ENCODE peak calls at places on chromosomes 2 and 18, in ten cellular contexts. Y, V, T, E, G, X, R, Q, B and F are unnamed samples.

GRCh38 chr2:230614913-230615332 is 97.7 kb upstream of the CAB39 start:
- DNase-seq in B (no peak), Q (no peak), G (no peak), V (no peak), R (no peak), Y (no peak), X (peak), T (no peak), E (no peak), F (peak)

GRCh38 chr2:71609958-71610357 is 156.6 kb downstream of the DYSF start:
- DNase-seq in B (peak), Q (peak), T (no peak), Y (no peak), X (peak), R (no peak), G (peak), V (no peak), E (no peak), F (no peak)

GRCh38 chr2:152740743-152741328 is 22.4 kb downstream of the ARL6IP6 start:
- DNase-seq in R (no peak), B (peak), V (peak), X (peak), T (no peak), G (peak), Q (no peak), E (no peak), Y (no peak), F (no peak)

GRCh38 chr2:63712748-63713147 is 124.0 kb downstream of the MDH1 start:
- DNase-seq in R (peak), G (no peak), B (no peak), Y (no peak), V (peak), X (no peak), Q (no peak), E (no peak), T (no peak), F (no peak)

GRCh38 chr2:128638741-128639477 is 320.2 kb upstream of the HS6ST1 start:
- DNase-seq in Y (peak), E (no peak), X (no peak), B (no peak), G (no peak), V (peak), Q (peak), T (no peak), R (no peak), F (no peak)

GRCh38 chr18:12606592-12607315 is 51.2 kb downstream of the SPIRE1 start:
- DNase-seq in E (no peak), T (no peak), R (no peak), G (peak), Q (no peak), V (no peak), X (no peak), Y (no peak), B (peak), F (no peak)

GRCh38 chr2:26715528-26716270 is 23.2 kb downstream of the KCNK3 start:
- DNase-seq in G (no peak), T (no peak), E (no peak), X (no peak), Y (no peak), B (no peak), Q (no peak), R (no peak), V (no peak), F (no peak)

GRCh38 chr18:68034293-68034692 is 517.8 kb upstream of the DSEL start:
- DNase-seq in G (no peak), V (no peak), Y (no peak), B (peak), E (no peak), Q (no peak), X (no peak), R (no peak), T (no peak), F (no peak)

GRCh38 chr2:60926751-60927568 is 45.6 kb downstream of the REL start:
- DNase-seq in R (no peak), G (no peak), X (no peak), E (no peak), Q (no peak), T (no peak), B (peak), V (no peak), Y (peak), F (no peak)

GRCh38 chr2:138090330-138090729 is 126.1 kb downstream of the HNMT start:
- DNase-seq in R (no peak), Q (no peak), X (peak), B (peak), V (no peak), Y (peak), G (peak), E (no peak), T (no peak), F (no peak)
- TF ChIP-seq CTCF in R (no peak), Q (no peak), X (peak), B (peak), V (peak), Y (peak), G (no peak), E (peak), T (peak), F (no peak)

GRCh38 chr18:22539045-22539444 is 121.3 kb upstream of the CTAGE1 start:
- DNase-seq in Y (no peak), T (no peak), E (no peak), R (peak), V (no peak), X (no peak), B (peak), G (no peak), Q (no peak), F (no peak)

GRCh38 chr18:22538463-22538862 is 120.7 kb upstream of the CTAGE1 start:
- DNase-seq in X (no peak), B (no peak), Y (no peak), T (no peak), R (peak), E (no peak), G (no peak), V (no peak), Q (no peak), F (no peak)

GRCh38 chr18:22541232-22541631 is 123.5 kb upstream of the CTAGE1 start:
- DNase-seq in B (no peak), Q (no peak), V (no peak), T (no peak), Y (no peak), G (no peak), E (no peak), R (no peak), X (no peak), F (no peak)

GRCh38 chr18:22542400-22542835 is 124.7 kb upstream of the CTAGE1 start:
- DNase-seq in E (peak), B (peak), Q (no peak), X (no peak), G (peak), V (no peak), T (no peak), Y (peak), R (peak), F (no peak)

DNA sequence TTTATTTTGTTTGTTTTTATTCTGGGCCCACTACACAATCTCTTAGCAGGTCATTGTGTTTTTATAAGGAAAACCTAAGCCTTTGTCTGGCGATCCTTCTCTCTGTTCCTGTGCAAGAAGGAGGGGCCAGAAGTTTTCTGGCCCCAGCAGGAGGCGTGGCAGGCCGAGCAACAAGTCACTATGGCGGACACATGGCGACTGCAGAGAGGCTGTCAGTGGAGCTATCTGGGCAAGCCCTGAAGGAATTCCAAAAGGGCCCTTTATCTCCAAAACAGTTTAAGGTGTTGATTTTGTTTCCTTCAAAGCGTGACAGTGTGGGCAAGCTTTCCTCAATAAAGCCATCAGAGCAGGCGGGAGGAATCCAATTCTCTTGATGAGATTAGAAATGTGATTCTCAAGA is 118.8 kb upstream of the CTAGE1 start:
- DNase-seq in V (peak), R (no peak), T (no peak), G (no peak), E (no peak), X (no peak), Q (no peak), Y (no peak), B (no peak), F (no peak)
- TF ChIP-seq CTCF in V (no peak), R (no peak), T (no peak), G (no peak), E (no peak), X (no peak), Q (no peak), Y (no peak), B (no peak), F (no peak)

GRCh38 chr2:36697424-36698066 is 1.0 kb downstream of the VIT start:
- DNase-seq in Y (no peak), R (no peak), X (no peak), V (no peak), E (no peak), G (no peak), T (no peak), Q (no peak), B (peak), F (no peak)

GRCh38 chr2:36696533-36696932 is at the start of gene VIT:
- DNase-seq in Q (no peak), E (no peak), V (no peak), G (no peak), T (no peak), B (peak), X (no peak), Y (no peak), R (no peak), F (no peak)

GRCh38 chr2:36693825-36694224 is 2.7 kb upstream of the VIT start:
- DNase-seq in G (no peak), X (no peak), E (no peak), Y (no peak), Q (no peak), R (no peak), V (no peak), B (no peak), T (no peak), F (no peak)

GRCh38 chr2:36698978-36699377 is 2.5 kb downstream of the VIT start:
- DNase-seq in V (no peak), G (no peak), X (no peak), T (no peak), Y (no peak), Q (no peak), R (peak), B (peak), E (no peak), F (no peak)

GRCh38 chr2:36695746-36696415 is 626 bp upstream of the VIT start:
- DNase-seq in E (no peak), T (no peak), V (no peak), B (peak), Y (peak), Q (no peak), G (peak), X (no peak), R (no peak), F (no peak)
- TF ChIP-seq CTCF in E (no peak), T (no peak), V (peak), B (peak), Y (peak), Q (no peak), G (no peak), X (no peak), R (no peak), F (no peak)

GRCh38 chr2:66013456-66013855 is 421.5 kb upstream of the MEIS1 start:
- DNase-seq in R (no peak), Q (no peak), V (no peak), T (no peak), E (no peak), B (no peak), G (peak), X (peak), Y (no peak), F (no peak)
- TF ChIP-seq CTCF in R (no peak), Q (no peak), V (peak), T (no peak), E (no peak), B (peak), G (peak), X (peak), Y (no peak), F (no peak)